ENCODE peak calls at places on chromosomes 3 and 15, in seven cellular contexts. E is gastrocnemius medialis; B is fibroblast of lung; D is ovary; F is aorta; S is left ventricle myocardium inferior; I is CD8-positive, alpha-beta memory T cell. U is an unnamed sample. For H3K4me1 and H3K27me3, the result is how much of the 10 kb centered on the place peaks cover.

GRCh38 chr3:22988566-22988965 is 214.6 kb upstream of the UBE2E2 start:
- DNase-seq in E (no peak), B (no peak), D (no peak), F (no peak), S (peak), I (no peak), U (no peak)

GRCh38 chr3:158918451-158918850 is 116.6 kb downstream of the MFSD1 start:
- DNase-seq in E (no peak), B (no peak), D (no peak), F (no peak), S (no peak), I (no peak), U (no peak)

GRCh38 chr3:159609620-159610019 is 379.0 kb upstream of the IL12A start:
- DNase-seq in E (no peak), B (no peak), D (no peak), F (no peak), S (no peak), I (no peak), U (no peak)

GRCh38 chr15:35698331-35698730 is 152.4 kb upstream of the DPH6 start:
- DNase-seq in E (no peak), B (no peak), D (no peak), F (no peak), S (no peak), I (no peak), U (no peak)

GRCh38 chr3:63450634-63451363 is 172.7 kb downstream of the SYNPR start:
- DNase-seq in E (no peak), B (no peak), D (no peak), F (no peak), S (no peak), I (no peak), U (no peak)

GRCh38 chr15:40049076-40049475 is 10.1 kb upstream of the SRP14 start:
- DNase-seq in E (no peak), B (no peak), D (no peak), F (no peak), S (no peak), I (no peak), U (no peak)

GRCh38 chr3:21705769-21706168 is 45.2 kb downstream of the ZNF385D start:
- DNase-seq in E (peak), B (peak), D (no peak), F (peak), S (peak), I (no peak), U (no peak)

GRCh38 chr3:171824824-171825221 is 14.5 kb upstream of the PLD1 start:
- DNase-seq in E (no peak), B (no peak), D (no peak), F (no peak), S (no peak), I (no peak), U (peak)

GRCh38 chr3:169383770-169384169 is 279.7 kb downstream of the MECOM start:
- DNase-seq in E (no peak), B (no peak), D (no peak), F (no peak), S (no peak), I (no peak), U (no peak)

GRCh38 chr3:72234394-72234793 is 449.4 kb upstream of the PROK2 start:
- DNase-seq in E (peak), B (peak), D (peak), F (peak), S (no peak), I (no peak), U (no peak)

GRCh38 chr15:80202641-80203360 is 49.2 kb downstream of the CTXND1 start:
- DNase-seq in E (no peak), B (no peak), D (no peak), F (no peak), S (no peak), I (no peak), U (peak)
- H3K27ac ChIP-seq in E (no peak), B (no peak), D (no peak), F (no peak), S (no peak), I (no peak), U (no peak)

GRCh38 chr15:60000824-60001641 is 3.1 kb upstream of the FOXB1 start:
- DNase-seq in E (no peak), B (peak), D (no peak), F (no peak), S (no peak), I (no peak), U (no peak)

GRCh38 chr15:60002528-60003218 is 1.4 kb upstream of the FOXB1 start:
- DNase-seq in E (no peak), B (no peak), D (no peak), F (no peak), S (no peak), I (no peak), U (no peak)

GRCh38 chr15:60003243-60004018 is 680 bp upstream of the FOXB1 start:
- DNase-seq in E (no peak), B (no peak), D (no peak), F (no peak), S (no peak), I (no peak), U (no peak)

GRCh38 chr15:60000113-60000823 is 3.8 kb upstream of the FOXB1 start:
- DNase-seq in E (no peak), B (no peak), D (no peak), F (no peak), S (no peak), I (no peak), U (no peak)

DNA sequence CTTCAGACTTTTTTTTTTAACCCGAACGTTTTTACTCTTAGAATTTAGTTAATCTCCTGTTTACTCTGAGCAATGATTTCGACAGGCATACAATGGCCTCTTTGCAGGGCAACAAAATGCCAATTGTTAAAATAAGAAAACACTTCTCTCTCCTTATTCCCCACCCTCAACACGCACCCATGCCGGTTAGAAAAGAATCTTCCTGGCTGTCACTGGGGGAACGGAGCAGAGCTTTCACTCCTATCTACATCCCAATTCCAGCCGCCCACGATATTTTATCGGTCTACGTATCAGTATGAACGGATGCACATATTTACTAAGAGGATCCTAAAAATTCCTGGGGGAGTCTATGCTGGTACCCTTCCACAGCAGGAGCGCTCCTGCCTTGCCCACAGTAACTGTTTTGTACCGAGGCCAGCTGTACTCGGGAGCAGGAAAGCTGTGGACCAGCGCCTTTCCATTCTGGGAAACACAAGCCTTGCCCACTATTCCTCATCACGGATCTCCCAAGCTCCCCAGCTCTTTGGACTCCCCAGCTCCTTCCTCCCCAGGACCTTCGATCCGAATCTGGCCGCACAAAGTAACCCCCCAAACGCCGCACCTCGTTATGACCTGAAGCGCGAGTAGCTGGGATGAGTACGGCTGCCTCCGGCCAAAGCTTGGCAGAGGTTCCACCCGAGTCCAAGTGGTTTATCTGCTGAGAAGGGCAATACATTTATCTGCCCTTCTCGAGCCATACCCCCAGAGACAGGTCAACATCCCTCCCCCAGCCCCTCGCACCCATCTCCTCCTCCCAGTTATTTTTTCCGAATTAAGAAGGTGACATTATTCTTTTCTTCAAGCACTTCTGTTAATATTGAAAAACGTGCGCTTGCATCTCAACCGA is 2.2 kb upstream of the FOXB1 start:
- DNase-seq in E (no peak), B (no peak), D (no peak), F (no peak), S (no peak), I (no peak), U (no peak)
- H3K4me1 ChIP-seq in E (under half), B (under half), D (under half), F (under half), S (under half), I (under half), U (under half)

DNA sequence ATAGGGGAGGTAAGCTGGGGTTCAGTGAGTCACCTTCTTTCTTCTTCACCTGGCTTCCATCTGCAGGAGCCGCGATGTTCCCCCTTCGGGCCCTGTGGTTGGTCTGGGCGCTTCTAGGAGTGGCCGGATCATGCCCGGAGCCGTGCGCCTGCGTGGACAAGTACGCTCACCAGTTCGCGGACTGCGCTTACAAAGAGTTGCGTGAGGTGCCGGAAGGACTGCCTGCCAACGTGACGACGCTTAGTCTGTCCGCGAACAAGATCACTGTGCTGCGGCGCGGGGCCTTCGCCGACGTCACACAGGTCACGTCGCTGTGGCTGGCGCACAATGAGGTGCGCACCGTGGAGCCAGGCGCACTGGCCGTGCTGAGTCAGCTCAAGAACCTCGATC is 2.3 kb downstream of the ISLR2 start:
- DNase-seq in E (no peak), B (peak), D (no peak), F (no peak), S (no peak), I (no peak), U (no peak)
- H3K27me3 ChIP-seq in E (half or more), B (half or more), D (under half), F (under half), S (half or more), I (half or more), U (half or more)

DNA sequence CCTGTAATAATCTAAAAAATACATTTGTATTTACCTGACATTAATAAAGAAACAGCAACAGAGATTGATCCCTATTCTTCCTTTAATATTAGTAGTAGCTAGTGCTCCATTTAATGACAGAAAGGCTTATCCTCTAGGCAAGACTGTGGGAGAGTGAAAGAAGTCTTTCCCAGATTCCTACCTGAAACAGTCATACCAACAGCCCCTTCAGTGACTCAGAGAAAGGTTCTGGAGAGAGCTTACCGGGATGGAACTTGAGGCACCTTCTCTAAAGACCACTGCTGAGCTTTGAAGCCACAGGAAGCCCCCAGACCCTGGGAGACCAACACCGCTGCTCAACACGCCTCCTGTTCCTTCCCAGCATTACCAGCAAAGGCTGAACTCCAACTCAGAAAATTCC is 66.9 kb upstream of the FGF12 start:
- DNase-seq in E (no peak), B (no peak), D (no peak), F (no peak), S (no peak), I (no peak), U (no peak)
- H3K27ac ChIP-seq in E (no peak), B (no peak), D (no peak), F (no peak), S (no peak), I (no peak), U (no peak)

DNA sequence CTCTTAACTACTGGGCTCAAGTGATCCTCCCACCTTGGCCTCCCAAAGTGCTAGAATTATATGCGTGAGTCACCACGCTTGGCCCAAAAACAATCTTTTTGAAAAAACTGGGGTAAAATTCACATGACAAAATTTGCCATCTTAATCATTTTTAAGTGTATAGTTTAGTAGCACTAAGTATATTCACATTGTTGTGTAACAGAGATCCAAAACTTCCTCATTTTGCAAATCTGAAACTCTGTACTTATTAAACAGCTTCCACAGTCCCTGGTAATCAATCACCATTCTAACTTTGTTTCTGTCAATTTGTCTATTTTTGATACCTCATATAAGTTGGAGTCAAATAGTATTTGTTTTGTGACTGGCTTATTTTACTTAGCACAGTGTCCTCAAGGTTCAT is 5.2 kb downstream of the SNX1 start:
- DNase-seq in E (no peak), B (no peak), D (no peak), F (no peak), S (no peak), I (no peak), U (no peak)
- H3K4me1 ChIP-seq in E (under half), B (under half), D (under half), F (under half), S (half or more), I (under half), U (under half)

U was measured in SJSA1.